ENCODE peak calls at places on chromosome 6, in ten cellular contexts. S, U, X, Z, E, F, V, J, L and D are unnamed samples.

GRCh38 chr6:4973972-4974885 is 29.6 kb downstream of the RPP40 start:
- DNase-seq in S (peak; percentile 76), U (peak; percentile 10), X (no peak), Z (no peak), E (no peak), F (no peak), V (no peak), J (no peak), L (no peak), D (no peak)

GRCh38 chr6:70686548-70687133 is 19.0 kb downstream of the SMAP1 start:
- DNase-seq in S (peak; percentile 36), U (peak; percentile 66), X (no peak), Z (no peak), E (no peak), F (no peak), V (no peak), J (no peak), L (peak; percentile 5), D (no peak)

GRCh38 chr6:25794784-25795183 is 37.1 kb downstream of the SLC17A1 start:
- DNase-seq in S (no peak), U (no peak), X (no peak), Z (no peak), E (no peak), F (no peak), V (no peak), J (no peak), L (no peak), D (no peak)

GRCh38 chr6:63389191-63389844 is 69.5 kb upstream of the LGSN start:
- DNase-seq in S (no peak), U (no peak), X (no peak), Z (no peak), E (no peak), F (no peak), V (no peak), J (no peak), L (no peak), D (no peak)

GRCh38 chr6:159959165-159959975 is 9.5 kb upstream of the IGF2R start:
- DNase-seq in S (no peak), U (no peak), X (no peak), Z (peak; percentile 72), E (no peak), F (no peak), V (no peak), J (no peak), L (peak; percentile 27), D (no peak)

GRCh38 chr6:26457407-26457795 is 354 bp upstream of the BTN2A1 start:
- DNase-seq in S (no peak), U (no peak), X (no peak), Z (no peak), E (no peak), F (no peak), V (no peak), J (no peak), L (no peak), D (no peak)

GRCh38 chr6:118551063-118551672 is 3.1 kb downstream of the PLN start:
- DNase-seq in S (peak; percentile 80), U (peak; percentile 80), X (no peak), Z (no peak), E (no peak), F (no peak), V (peak; percentile 10), J (no peak), L (no peak), D (no peak)

GRCh38 chr6:33787954-33788693 is 806 bp downstream of the LEMD2 start:
- DNase-seq in S (peak; percentile 83), U (peak; percentile 82), X (peak; percentile 19), Z (peak; percentile 94), E (no peak), F (peak; percentile 40), V (peak; percentile 56), J (peak; percentile 79), L (peak; percentile 70), D (peak; percentile 21)

GRCh38 chr6:13474360-13474759 is 13.0 kb downstream of the GFOD1 start:
- DNase-seq in S (peak; percentile 55), U (peak; percentile 62), X (no peak), Z (no peak), E (no peak), F (no peak), V (no peak), J (no peak), L (no peak), D (no peak)

GRCh38 chr6:116779569-116780164 is 14.1 kb upstream of the FAM162B start:
- DNase-seq in S (peak; percentile 29), U (peak; percentile 68), X (no peak), Z (no peak), E (no peak), F (no peak), V (peak; percentile 4), J (no peak), L (peak; percentile 7), D (no peak)

GRCh38 chr6:21947751-21948386 is 349.0 kb downstream of the PRL start:
- DNase-seq in S (peak; percentile 36), U (no peak), X (no peak), Z (no peak), E (no peak), F (no peak), V (no peak), J (no peak), L (peak; percentile 8), D (no peak)

GRCh38 chr6:18997375-18997826 is 610.3 kb downstream of the RNF144B start:
- DNase-seq in S (peak; percentile 69), U (peak; percentile 54), X (no peak), Z (no peak), E (no peak), F (no peak), V (peak; percentile 20), J (no peak), L (peak; percentile 5), D (no peak)

GRCh38 chr6:18122128-18123093 is at the start of gene NHLRC1:
- DNase-seq in S (peak; percentile 87), U (peak; percentile 91), X (peak; percentile 50), Z (peak; percentile 96), E (peak; percentile 82), F (peak; percentile 57), V (no peak), J (peak; percentile 90), L (no peak), D (peak; percentile 21)

GRCh38 chr6:130148181-130148580 is 74.6 kb downstream of the SAMD3 start:
- DNase-seq in S (no peak), U (no peak), X (no peak), Z (no peak), E (no peak), F (no peak), V (no peak), J (no peak), L (no peak), D (no peak)

GRCh38 chr6:170584954-170585498 is 589 bp upstream of the PDCD2 start:
- DNase-seq in S (no peak), U (no peak), X (no peak), Z (no peak), E (no peak), F (no peak), V (no peak), J (no peak), L (no peak), D (no peak)